ENCODE peak calls at places on chromosomes 7 and 10, in five cellular contexts. One of them, this sample, is unnamed.

GRCh38 chr7:36960105-36960504 is 235.8 kb upstream of the AOAH start:
- DNase-seq in GM20000: no peak
- DNase-seq in left kidney: no peak
- DNase-seq in RCC 7860: no peak
- DNase-seq in stimulated activated CD8-positive, alpha-beta memory T cell treated with anti-CD3 and anti-CD28 coated beads, Interleukin-15, amount 100 ng/mL, for 24 hours: no peak
- DNase-seq in this sample: no peak

GRCh38 chr10:88672041-88672440 is 7.8 kb downstream of the LIPF start:
- DNase-seq in stimulated activated CD8-positive, alpha-beta memory T cell treated with anti-CD3 and anti-CD28 coated beads, Interleukin-15, amount 100 ng/mL, for 24 hours: no peak
- DNase-seq in left kidney: peak; percentile 12
- DNase-seq in GM20000: no peak
- DNase-seq in RCC 7860: no peak
- DNase-seq in this sample: no peak

GRCh38 chr10:99708428-99709010 is 23.4 kb downstream of the COX15 start:
- DNase-seq in GM20000: no peak
- DNase-seq in RCC 7860: no peak
- DNase-seq in left kidney: peak; percentile 28
- DNase-seq in stimulated activated CD8-positive, alpha-beta memory T cell treated with anti-CD3 and anti-CD28 coated beads, Interleukin-15, amount 100 ng/mL, for 24 hours: no peak
- DNase-seq in this sample: no peak

GRCh38 chr10:114042895-114043531 is 653 bp upstream of the ADRB1 start:
- DNase-seq in GM20000: peak; percentile 62
- DNase-seq in RCC 7860: no peak
- DNase-seq in left kidney: peak; percentile 60
- DNase-seq in stimulated activated CD8-positive, alpha-beta memory T cell treated with anti-CD3 and anti-CD28 coated beads, Interleukin-15, amount 100 ng/mL, for 24 hours: no peak
- DNase-seq in this sample: no peak

GRCh38 chr10:381805-382204 is 246.6 kb downstream of the ZMYND11 start:
- DNase-seq in left kidney: no peak
- DNase-seq in GM20000: no peak
- DNase-seq in stimulated activated CD8-positive, alpha-beta memory T cell treated with anti-CD3 and anti-CD28 coated beads, Interleukin-15, amount 100 ng/mL, for 24 hours: no peak
- DNase-seq in RCC 7860: no peak
- DNase-seq in this sample: no peak

GRCh38 chr7:87155788-87156187 is 3.5 kb downstream of the DMTF1 start:
- DNase-seq in GM20000: no peak
- DNase-seq in RCC 7860: no peak
- DNase-seq in left kidney: no peak
- DNase-seq in stimulated activated CD8-positive, alpha-beta memory T cell treated with anti-CD3 and anti-CD28 coated beads, Interleukin-15, amount 100 ng/mL, for 24 hours: no peak
- DNase-seq in this sample: no peak

GRCh38 chr10:31604141-31604540 is 285.1 kb downstream of the ZEB1 start:
- DNase-seq in left kidney: peak; percentile 71
- DNase-seq in RCC 7860: no peak
- DNase-seq in stimulated activated CD8-positive, alpha-beta memory T cell treated with anti-CD3 and anti-CD28 coated beads, Interleukin-15, amount 100 ng/mL, for 24 hours: no peak
- DNase-seq in GM20000: no peak
- DNase-seq in this sample: no peak

GRCh38 chr7:2626498-2627117 is 5.2 kb upstream of the TTYH3 start:
- DNase-seq in GM20000: no peak
- DNase-seq in left kidney: no peak
- DNase-seq in stimulated activated CD8-positive, alpha-beta memory T cell treated with anti-CD3 and anti-CD28 coated beads, Interleukin-15, amount 100 ng/mL, for 24 hours: no peak
- DNase-seq in RCC 7860: no peak
- DNase-seq in this sample: no peak

GRCh38 chr10:130560079-130560478 is 423.9 kb downstream of the GLRX3 start:
- DNase-seq in GM20000: no peak
- DNase-seq in left kidney: no peak
- DNase-seq in stimulated activated CD8-positive, alpha-beta memory T cell treated with anti-CD3 and anti-CD28 coated beads, Interleukin-15, amount 100 ng/mL, for 24 hours: no peak
- DNase-seq in RCC 7860: no peak
- DNase-seq in this sample: no peak

GRCh38 chr10:91000985-91001384 is 80.1 kb upstream of the ANKRD1 start:
- DNase-seq in stimulated activated CD8-positive, alpha-beta memory T cell treated with anti-CD3 and anti-CD28 coated beads, Interleukin-15, amount 100 ng/mL, for 24 hours: no peak
- DNase-seq in left kidney: no peak
- DNase-seq in GM20000: no peak
- DNase-seq in RCC 7860: no peak
- DNase-seq in this sample: no peak

GRCh38 chr10:95181731-95182130 is 12.3 kb upstream of the ACSM6 start:
- DNase-seq in left kidney: no peak
- DNase-seq in stimulated activated CD8-positive, alpha-beta memory T cell treated with anti-CD3 and anti-CD28 coated beads, Interleukin-15, amount 100 ng/mL, for 24 hours: no peak
- DNase-seq in GM20000: no peak
- DNase-seq in RCC 7860: no peak
- DNase-seq in this sample: no peak

GRCh38 chr10:93773705-93774104 is 16.0 kb downstream of the LGI1 start:
- DNase-seq in GM20000: no peak
- DNase-seq in RCC 7860: no peak
- DNase-seq in left kidney: no peak
- DNase-seq in stimulated activated CD8-positive, alpha-beta memory T cell treated with anti-CD3 and anti-CD28 coated beads, Interleukin-15, amount 100 ng/mL, for 24 hours: no peak
- DNase-seq in this sample: no peak

GRCh38 chr10:124743188-124744046 is 761 bp downstream of the FAM53B start:
- DNase-seq in stimulated activated CD8-positive, alpha-beta memory T cell treated with anti-CD3 and anti-CD28 coated beads, Interleukin-15, amount 100 ng/mL, for 24 hours: no peak
- DNase-seq in left kidney: peak; percentile 66
- DNase-seq in GM20000: peak; percentile 62
- DNase-seq in RCC 7860: no peak
- DNase-seq in this sample: no peak

GRCh38 chr10:22615819-22616499 is 98.4 kb downstream of the PIP4K2A start:
- DNase-seq in stimulated activated CD8-positive, alpha-beta memory T cell treated with anti-CD3 and anti-CD28 coated beads, Interleukin-15, amount 100 ng/mL, for 24 hours: no peak
- DNase-seq in RCC 7860: peak; percentile 87
- DNase-seq in left kidney: no peak
- DNase-seq in GM20000: peak; percentile 60
- DNase-seq in this sample: no peak

GRCh38 chr7:32062150-32062549 is 8.1 kb downstream of the PDE1C start:
- DNase-seq in left kidney: peak; percentile 63
- DNase-seq in RCC 7860: no peak
- DNase-seq in GM20000: peak; percentile 37
- DNase-seq in stimulated activated CD8-positive, alpha-beta memory T cell treated with anti-CD3 and anti-CD28 coated beads, Interleukin-15, amount 100 ng/mL, for 24 hours: no peak
- DNase-seq in this sample: no peak

GRCh38 chr10:74900297-74900696 is 73.9 kb downstream of the KAT6B start:
- DNase-seq in RCC 7860: no peak
- DNase-seq in left kidney: no peak
- DNase-seq in stimulated activated CD8-positive, alpha-beta memory T cell treated with anti-CD3 and anti-CD28 coated beads, Interleukin-15, amount 100 ng/mL, for 24 hours: no peak
- DNase-seq in GM20000: peak; percentile 53
- DNase-seq in this sample: no peak

GRCh38 chr7:8480466-8480865 is 47.1 kb downstream of the NXPH1 start:
- DNase-seq in GM20000: no peak
- DNase-seq in RCC 7860: peak; percentile 88
- DNase-seq in stimulated activated CD8-positive, alpha-beta memory T cell treated with anti-CD3 and anti-CD28 coated beads, Interleukin-15, amount 100 ng/mL, for 24 hours: no peak
- DNase-seq in left kidney: no peak
- DNase-seq in this sample: no peak

GRCh38 chr10:124722812-124723783 is 21.1 kb downstream of the FAM53B start:
- DNase-seq in GM20000: peak; percentile 89
- DNase-seq in RCC 7860: no peak
- DNase-seq in stimulated activated CD8-positive, alpha-beta memory T cell treated with anti-CD3 and anti-CD28 coated beads, Interleukin-15, amount 100 ng/mL, for 24 hours: no peak
- DNase-seq in left kidney: no peak
- DNase-seq in this sample: no peak

GRCh38 chr7:105799677-105800076 is 76.7 kb downstream of the ATXN7L1 start:
- DNase-seq in GM20000: no peak
- DNase-seq in left kidney: no peak
- DNase-seq in stimulated activated CD8-positive, alpha-beta memory T cell treated with anti-CD3 and anti-CD28 coated beads, Interleukin-15, amount 100 ng/mL, for 24 hours: no peak
- DNase-seq in RCC 7860: no peak
- DNase-seq in this sample: no peak

GRCh38 chr7:130669051-130669700 is 628 bp upstream of the COPG2 start:
- DNase-seq in left kidney: no peak
- DNase-seq in GM20000: no peak
- DNase-seq in stimulated activated CD8-positive, alpha-beta memory T cell treated with anti-CD3 and anti-CD28 coated beads, Interleukin-15, amount 100 ng/mL, for 24 hours: no peak
- DNase-seq in RCC 7860: no peak
- DNase-seq in this sample: no peak

GRCh38 chr10:102065561-102066420 is 642 bp downstream of the HPS6 start:
- DNase-seq in left kidney: peak; percentile 76
- DNase-seq in stimulated activated CD8-positive, alpha-beta memory T cell treated with anti-CD3 and anti-CD28 coated beads, Interleukin-15, amount 100 ng/mL, for 24 hours: no peak
- DNase-seq in GM20000: no peak
- DNase-seq in RCC 7860: no peak
- DNase-seq in this sample: no peak

GRCh38 chr7:30779574-30779973 is 8.4 kb downstream of the MINDY4 start:
- DNase-seq in left kidney: no peak
- DNase-seq in RCC 7860: no peak
- DNase-seq in stimulated activated CD8-positive, alpha-beta memory T cell treated with anti-CD3 and anti-CD28 coated beads, Interleukin-15, amount 100 ng/mL, for 24 hours: no peak
- DNase-seq in GM20000: no peak
- DNase-seq in this sample: no peak

GRCh38 chr10:38212460-38212859 is 118.3 kb downstream of the ZNF37A start:
- DNase-seq in RCC 7860: no peak
- DNase-seq in GM20000: no peak
- DNase-seq in stimulated activated CD8-positive, alpha-beta memory T cell treated with anti-CD3 and anti-CD28 coated beads, Interleukin-15, amount 100 ng/mL, for 24 hours: no peak
- DNase-seq in left kidney: no peak
- DNase-seq in this sample: no peak

GRCh38 chr10:122021421-122021820 is 32.5 kb downstream of the TACC2 start:
- DNase-seq in GM20000: no peak
- DNase-seq in RCC 7860: no peak
- DNase-seq in left kidney: no peak
- DNase-seq in stimulated activated CD8-positive, alpha-beta memory T cell treated with anti-CD3 and anti-CD28 coated beads, Interleukin-15, amount 100 ng/mL, for 24 hours: no peak
- DNase-seq in this sample: no peak

GRCh38 chr10:5583525-5584175 is 58.9 kb downstream of the CALML3 start:
- DNase-seq in left kidney: peak; percentile 97
- DNase-seq in RCC 7860: peak; percentile 68
- DNase-seq in GM20000: peak; percentile 54
- DNase-seq in stimulated activated CD8-positive, alpha-beta memory T cell treated with anti-CD3 and anti-CD28 coated beads, Interleukin-15, amount 100 ng/mL, for 24 hours: no peak
- DNase-seq in this sample: peak; percentile 86

GRCh38 chr10:36253731-36254130 is 611.6 kb upstream of the FZD8 start:
- DNase-seq in RCC 7860: no peak
- DNase-seq in stimulated activated CD8-positive, alpha-beta memory T cell treated with anti-CD3 and anti-CD28 coated beads, Interleukin-15, amount 100 ng/mL, for 24 hours: no peak
- DNase-seq in left kidney: no peak
- DNase-seq in GM20000: no peak
- DNase-seq in this sample: no peak

GRCh38 chr7:127287133-127287532 is 34.4 kb upstream of the GRM8 start:
- DNase-seq in stimulated activated CD8-positive, alpha-beta memory T cell treated with anti-CD3 and anti-CD28 coated beads, Interleukin-15, amount 100 ng/mL, for 24 hours: no peak
- DNase-seq in RCC 7860: no peak
- DNase-seq in GM20000: no peak
- DNase-seq in left kidney: no peak
- DNase-seq in this sample: no peak

GRCh38 chr10:113604572-113604971 is 51.7 kb downstream of the HABP2 start:
- DNase-seq in GM20000: no peak
- DNase-seq in stimulated activated CD8-positive, alpha-beta memory T cell treated with anti-CD3 and anti-CD28 coated beads, Interleukin-15, amount 100 ng/mL, for 24 hours: no peak
- DNase-seq in RCC 7860: no peak
- DNase-seq in left kidney: no peak
- DNase-seq in this sample: no peak

GRCh38 chr7:29989257-29989995 is at the start of gene SCRN1:
- DNase-seq in stimulated activated CD8-positive, alpha-beta memory T cell treated with anti-CD3 and anti-CD28 coated beads, Interleukin-15, amount 100 ng/mL, for 24 hours: peak; percentile 6
- DNase-seq in left kidney: peak; percentile 85
- DNase-seq in GM20000: peak; percentile 85
- DNase-seq in RCC 7860: no peak
- DNase-seq in this sample: no peak

GRCh38 chr7:50379082-50379481 is 71.1 kb downstream of the FIGNL1 start:
- DNase-seq in left kidney: peak; percentile 36
- DNase-seq in RCC 7860: no peak
- DNase-seq in stimulated activated CD8-positive, alpha-beta memory T cell treated with anti-CD3 and anti-CD28 coated beads, Interleukin-15, amount 100 ng/mL, for 24 hours: no peak
- DNase-seq in GM20000: no peak
- DNase-seq in this sample: no peak

GRCh38 chr10:126851414-126851813 is 53.8 kb upstream of the DOCK1 start:
- DNase-seq in left kidney: no peak
- DNase-seq in stimulated activated CD8-positive, alpha-beta memory T cell treated with anti-CD3 and anti-CD28 coated beads, Interleukin-15, amount 100 ng/mL, for 24 hours: no peak
- DNase-seq in RCC 7860: no peak
- DNase-seq in GM20000: no peak
- DNase-seq in this sample: no peak

GRCh38 chr7:80078159-80078731 is 56.4 kb upstream of the GNAI1 start:
- DNase-seq in RCC 7860: no peak
- DNase-seq in GM20000: no peak
- DNase-seq in left kidney: no peak
- DNase-seq in stimulated activated CD8-positive, alpha-beta memory T cell treated with anti-CD3 and anti-CD28 coated beads, Interleukin-15, amount 100 ng/mL, for 24 hours: no peak
- DNase-seq in this sample: no peak

GRCh38 chr7:89994483-89994882 is 159.8 kb upstream of the STEAP1 start:
- DNase-seq in RCC 7860: no peak
- DNase-seq in stimulated activated CD8-positive, alpha-beta memory T cell treated with anti-CD3 and anti-CD28 coated beads, Interleukin-15, amount 100 ng/mL, for 24 hours: no peak
- DNase-seq in GM20000: no peak
- DNase-seq in left kidney: no peak
- DNase-seq in this sample: no peak

GRCh38 chr10:91104185-91105041 is 116.0 kb upstream of the PCGF5 start:
- DNase-seq in RCC 7860: no peak
- DNase-seq in left kidney: peak; percentile 5
- DNase-seq in GM20000: no peak
- DNase-seq in stimulated activated CD8-positive, alpha-beta memory T cell treated with anti-CD3 and anti-CD28 coated beads, Interleukin-15, amount 100 ng/mL, for 24 hours: no peak
- DNase-seq in this sample: no peak

GRCh38 chr7:103989200-103989784 is at the start of gene RELN:
- DNase-seq in left kidney: peak; percentile 74
- DNase-seq in GM20000: peak; percentile 32
- DNase-seq in RCC 7860: no peak
- DNase-seq in stimulated activated CD8-positive, alpha-beta memory T cell treated with anti-CD3 and anti-CD28 coated beads, Interleukin-15, amount 100 ng/mL, for 24 hours: no peak
- DNase-seq in this sample: no peak

GRCh38 chr10:13989616-13990015 is 341.1 kb downstream of the FRMD4A start:
- DNase-seq in RCC 7860: no peak
- DNase-seq in left kidney: no peak
- DNase-seq in GM20000: no peak
- DNase-seq in stimulated activated CD8-positive, alpha-beta memory T cell treated with anti-CD3 and anti-CD28 coated beads, Interleukin-15, amount 100 ng/mL, for 24 hours: no peak
- DNase-seq in this sample: no peak